ENCODE peak calls at places on chromosomes 12 and 14, in six cellular contexts. One of them, this sample, is unnamed.

GRCh38 chr14:105333613-105334364 is 19.2 kb downstream of the PACS2 start:
- DNase-seq in HepG2: no peak
- DNase-seq in stomach: no peak
- DNase-seq in GM12878: no peak
- DNase-seq in transverse colon: no peak
- DNase-seq in esophagus squamous epithelium: no peak
- DNase-seq in this sample: no peak

GRCh38 chr14:25411933-25412757 is 362.2 kb upstream of the STXBP6 start:
- DNase-seq in HepG2: no peak
- DNase-seq in stomach: no peak
- DNase-seq in GM12878: no peak
- DNase-seq in transverse colon: no peak
- DNase-seq in esophagus squamous epithelium: no peak
- DNase-seq in this sample: no peak

GRCh38 chr12:62898568-62898967 is 36.4 kb downstream of the PPM1H start:
- DNase-seq in HepG2: no peak
- DNase-seq in stomach: no peak
- DNase-seq in GM12878: no peak
- DNase-seq in transverse colon: no peak
- DNase-seq in esophagus squamous epithelium: no peak
- DNase-seq in this sample: no peak

GRCh38 chr14:92760524-92760805 is 12.0 kb upstream of the LGMN start:
- DNase-seq in HepG2: no peak
- DNase-seq in stomach: no peak
- DNase-seq in GM12878: no peak
- DNase-seq in transverse colon: no peak
- DNase-seq in esophagus squamous epithelium: no peak
- DNase-seq in this sample: no peak

GRCh38 chr12:92136021-92136735 is 9.5 kb downstream of the BTG1 start:
- DNase-seq in HepG2: no peak
- DNase-seq in stomach: no peak
- DNase-seq in GM12878: no peak
- DNase-seq in transverse colon: no peak
- DNase-seq in esophagus squamous epithelium: no peak
- DNase-seq in this sample: no peak

GRCh38 chr14:61229475-61229888 is 51.7 kb downstream of the TMEM30B start:
- DNase-seq in HepG2: peak
- DNase-seq in stomach: peak
- DNase-seq in GM12878: no peak
- DNase-seq in transverse colon: no peak
- DNase-seq in esophagus squamous epithelium: no peak
- DNase-seq in this sample: no peak

GRCh38 chr12:110269622-110270124 is 11.4 kb upstream of the ATP2A2 start:
- DNase-seq in HepG2: no peak
- DNase-seq in stomach: no peak
- DNase-seq in GM12878: no peak
- DNase-seq in transverse colon: no peak
- DNase-seq in esophagus squamous epithelium: no peak
- DNase-seq in this sample: no peak

GRCh38 chr14:59103396-59103795 is 85.1 kb upstream of the DAAM1 start:
- DNase-seq in HepG2: no peak
- DNase-seq in stomach: no peak
- DNase-seq in GM12878: no peak
- DNase-seq in transverse colon: no peak
- DNase-seq in esophagus squamous epithelium: no peak
- DNase-seq in this sample: no peak

GRCh38 chr14:31934767-31935266 is 142.3 kb upstream of the ARHGAP5 start:
- DNase-seq in HepG2: peak
- DNase-seq in stomach: no peak
- DNase-seq in GM12878: no peak
- DNase-seq in transverse colon: peak
- DNase-seq in esophagus squamous epithelium: no peak
- DNase-seq in this sample: no peak

GRCh38 chr14:38549549-38549948 is 293.7 kb upstream of the CLEC14A start:
- DNase-seq in HepG2: no peak
- DNase-seq in stomach: no peak
- DNase-seq in GM12878: no peak
- DNase-seq in transverse colon: no peak
- DNase-seq in esophagus squamous epithelium: no peak
- DNase-seq in this sample: no peak

GRCh38 chr12:2172486-2173214 is 119.9 kb downstream of the CACNA1C start:
- DNase-seq in HepG2: no peak
- DNase-seq in stomach: no peak
- DNase-seq in GM12878: no peak
- DNase-seq in transverse colon: no peak
- DNase-seq in esophagus squamous epithelium: no peak
- DNase-seq in this sample: no peak

GRCh38 chr14:35159742-35160409 is 37.5 kb downstream of the PRORP start:
- DNase-seq in HepG2: peak
- DNase-seq in stomach: no peak
- DNase-seq in GM12878: no peak
- DNase-seq in transverse colon: no peak
- DNase-seq in esophagus squamous epithelium: no peak
- DNase-seq in this sample: peak

DNA sequence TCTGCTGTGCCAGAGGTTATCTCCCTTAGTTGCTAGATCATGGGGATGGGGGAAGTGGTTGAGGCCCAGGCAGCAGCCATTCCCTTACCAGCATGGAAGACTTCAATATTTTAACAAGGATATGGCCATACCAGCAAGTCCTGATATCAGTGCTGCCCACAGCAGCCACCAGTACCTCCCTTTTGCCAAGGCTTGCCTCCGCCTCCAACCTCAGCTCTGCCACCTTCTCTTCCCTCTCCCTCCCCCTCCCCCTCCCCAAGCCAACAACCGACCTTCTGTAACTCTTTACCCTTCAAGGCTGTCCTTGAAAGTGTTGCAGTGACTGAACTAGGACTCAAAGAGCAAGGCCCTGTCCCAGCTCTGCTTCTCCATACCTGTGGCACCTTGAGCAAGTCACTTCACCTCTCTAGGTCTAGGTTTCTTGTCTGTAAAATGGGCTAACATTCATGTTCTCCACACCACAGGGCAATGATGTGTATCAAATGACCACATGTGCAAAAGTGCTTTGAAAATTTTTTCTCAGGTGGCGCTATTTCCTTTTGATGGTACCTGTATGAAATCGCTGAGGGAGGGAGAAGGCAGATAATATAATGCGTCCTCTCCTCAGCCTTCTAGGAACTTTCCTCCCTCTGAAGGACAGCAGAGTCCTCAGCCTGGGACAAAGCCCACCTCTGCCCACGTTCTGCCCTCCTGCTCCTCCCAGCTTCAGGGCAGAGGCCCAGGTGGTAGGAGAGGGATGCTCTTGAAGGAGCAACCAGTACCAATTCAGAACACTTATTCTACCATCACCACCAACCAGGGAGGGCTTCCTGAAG is 14.7 kb downstream of the PLEKHG6 start:
- DNase-seq in HepG2: no peak
- DNase-seq in stomach: peak
- DNase-seq in GM12878: no peak
- DNase-seq in transverse colon: no peak
- DNase-seq in esophagus squamous epithelium: no peak
- DNase-seq in this sample: no peak
- TF ChIP-seq POLR2A in HepG2: no peak
- TF ChIP-seq POLR2A in stomach: no peak
- TF ChIP-seq POLR2A in GM12878: no peak
- TF ChIP-seq POLR2A in transverse colon: peak
- TF ChIP-seq POLR2A in esophagus squamous epithelium: no peak
- TF ChIP-seq POLR2A in this sample: no peak

GRCh38 chr14:75279739-75280447 is 1.3 kb downstream of the FOS start:
- DNase-seq in HepG2: no peak
- DNase-seq in stomach: no peak
- DNase-seq in GM12878: no peak
- DNase-seq in transverse colon: peak
- DNase-seq in esophagus squamous epithelium: no peak
- DNase-seq in this sample: peak

GRCh38 chr14:75277796-75278421 is 719 bp upstream of the FOS start:
- DNase-seq in HepG2: no peak
- DNase-seq in stomach: no peak
- DNase-seq in GM12878: no peak
- DNase-seq in transverse colon: no peak
- DNase-seq in esophagus squamous epithelium: no peak
- DNase-seq in this sample: no peak

GRCh38 chr14:75280448-75280830 is 1.8 kb downstream of the FOS start:
- DNase-seq in HepG2: no peak
- DNase-seq in stomach: no peak
- DNase-seq in GM12878: no peak
- DNase-seq in transverse colon: no peak
- DNase-seq in esophagus squamous epithelium: no peak
- DNase-seq in this sample: no peak

GRCh38 chr14:75278422-75279152 is at the start of gene FOS:
- DNase-seq in HepG2: peak
- DNase-seq in stomach: peak
- DNase-seq in GM12878: no peak
- DNase-seq in transverse colon: peak
- DNase-seq in esophagus squamous epithelium: peak
- DNase-seq in this sample: peak

GRCh38 chr14:75279153-75279738 is 618 bp downstream of the FOS start:
- DNase-seq in HepG2: no peak
- DNase-seq in stomach: no peak
- DNase-seq in GM12878: no peak
- DNase-seq in transverse colon: peak
- DNase-seq in esophagus squamous epithelium: no peak
- DNase-seq in this sample: peak
- TF ChIP-seq POLR2A in HepG2: no peak
- TF ChIP-seq POLR2A in stomach: peak
- TF ChIP-seq POLR2A in GM12878: no peak
- TF ChIP-seq POLR2A in transverse colon: no peak
- TF ChIP-seq POLR2A in esophagus squamous epithelium: no peak
- TF ChIP-seq POLR2A in this sample: peak

GRCh38 chr14:91751719-91752118 is 19.8 kb upstream of the CATSPERB start:
- DNase-seq in HepG2: no peak
- DNase-seq in stomach: no peak
- DNase-seq in GM12878: no peak
- DNase-seq in transverse colon: no peak
- DNase-seq in esophagus squamous epithelium: no peak
- DNase-seq in this sample: no peak
- TF ChIP-seq POLR2A in HepG2: no peak
- TF ChIP-seq POLR2A in stomach: no peak
- TF ChIP-seq POLR2A in GM12878: no peak
- TF ChIP-seq POLR2A in transverse colon: no peak
- TF ChIP-seq POLR2A in esophagus squamous epithelium: no peak
- TF ChIP-seq POLR2A in this sample: no peak

GRCh38 chr14:88562532-88562830 is 356 bp upstream of the ZC3H14 start:
- DNase-seq in HepG2: no peak
- DNase-seq in stomach: no peak
- DNase-seq in GM12878: no peak
- DNase-seq in transverse colon: no peak
- DNase-seq in esophagus squamous epithelium: no peak
- DNase-seq in this sample: no peak

GRCh38 chr14:88559852-88560251 is 3.0 kb upstream of the ZC3H14 start:
- DNase-seq in HepG2: peak
- DNase-seq in stomach: no peak
- DNase-seq in GM12878: no peak
- DNase-seq in transverse colon: no peak
- DNase-seq in esophagus squamous epithelium: no peak
- DNase-seq in this sample: no peak

GRCh38 chr14:88563845-88564244 is 1.0 kb downstream of the ZC3H14 start:
- DNase-seq in HepG2: no peak
- DNase-seq in stomach: no peak
- DNase-seq in GM12878: no peak
- DNase-seq in transverse colon: no peak
- DNase-seq in esophagus squamous epithelium: no peak
- DNase-seq in this sample: no peak

GRCh38 chr14:88565427-88565826 is 2.6 kb downstream of the ZC3H14 start:
- DNase-seq in HepG2: no peak
- DNase-seq in stomach: no peak
- DNase-seq in GM12878: no peak
- DNase-seq in transverse colon: no peak
- DNase-seq in esophagus squamous epithelium: no peak
- DNase-seq in this sample: no peak

DNA sequence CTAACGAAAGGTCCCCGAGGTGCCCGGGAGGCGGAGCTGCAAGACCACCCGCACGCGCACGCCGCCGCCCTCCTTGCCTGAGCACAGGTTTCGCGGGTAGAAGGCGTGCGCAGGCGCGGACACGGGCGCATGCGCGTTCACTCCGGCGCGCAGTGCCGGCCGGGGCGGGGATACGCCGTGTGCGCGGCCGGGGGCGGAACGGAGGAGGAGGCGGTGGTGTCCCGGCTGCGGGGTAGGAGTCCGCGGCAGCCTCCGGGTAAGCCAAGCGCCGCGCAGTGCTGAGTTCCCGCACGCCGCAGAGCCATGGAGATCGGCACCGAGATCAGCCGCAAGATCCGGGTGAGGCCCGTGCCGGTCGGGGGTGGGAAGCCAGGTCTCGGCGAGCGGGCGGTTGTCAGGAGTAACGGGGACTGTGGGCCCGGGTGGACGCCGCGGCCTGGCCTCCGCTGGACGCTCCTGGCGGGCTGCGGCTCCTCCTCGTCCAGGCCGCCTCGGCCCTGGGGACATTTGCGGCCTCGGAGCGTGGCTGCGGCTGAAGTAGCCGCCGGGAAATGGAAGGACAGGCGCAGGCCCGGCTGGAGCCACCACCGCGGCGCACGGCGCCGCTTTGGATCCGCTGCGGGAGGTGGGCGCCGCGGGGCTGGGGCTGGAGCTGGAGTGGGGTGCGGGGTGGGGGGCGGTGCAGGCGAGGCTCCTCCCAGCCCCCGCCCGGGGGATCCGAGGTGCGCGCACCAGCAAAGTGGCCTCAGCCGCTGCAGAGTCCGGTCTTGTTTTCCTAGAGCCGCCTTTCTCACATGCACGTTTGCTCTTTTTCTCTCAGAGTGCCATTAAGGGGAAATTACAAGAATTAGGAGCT is at the start of gene ZC3H14:
- DNase-seq in HepG2: peak
- DNase-seq in stomach: peak
- DNase-seq in GM12878: peak
- DNase-seq in transverse colon: peak
- DNase-seq in esophagus squamous epithelium: peak
- DNase-seq in this sample: peak
- TF ChIP-seq POLR2A in HepG2: peak
- TF ChIP-seq POLR2A in stomach: no peak
- TF ChIP-seq POLR2A in GM12878: peak
- TF ChIP-seq POLR2A in transverse colon: peak
- TF ChIP-seq POLR2A in esophagus squamous epithelium: peak
- TF ChIP-seq POLR2A in this sample: peak

This sample was measured in erythroblast.